ENCODE peak calls at places on chromosome 21, in eight cellular contexts. C is nephron progenitor cell; U is Calu3; Q is GM13977; R is NAMALWA; W is AG10803; V is CD8-positive, alpha-beta memory T cell; M is effector CD4-positive, alpha-beta T cell. Z is an unnamed sample.

GRCh38 chr21:36980280-36981048 is 14.0 kb upstream of the HLCS start:
- DNase-seq in C (peak; percentile 43), U (peak; percentile 31), Q (no peak), R (no peak), W (peak; percentile 29), V (no peak), M (no peak), Z (peak; percentile 53)

GRCh38 chr21:26554365-26554764 is 18.7 kb downstream of the CYYR1 start:
- DNase-seq in C (no peak), U (no peak), Q (no peak), R (no peak), W (no peak), V (no peak), M (no peak), Z (peak; percentile 33)

GRCh38 chr21:22900511-22900910 is 1902.3 kb downstream of the NCAM2 start:
- DNase-seq in C (no peak), U (no peak), Q (no peak), R (no peak), W (no peak), V (no peak), M (no peak), Z (no peak)

GRCh38 chr21:33732038-33732437 is 89.7 kb downstream of the ITSN1 start:
- DNase-seq in C (no peak), U (no peak), Q (no peak), R (no peak), W (no peak), V (no peak), M (no peak), Z (no peak)

GRCh38 chr21:39176312-39176711 is 6.9 kb downstream of the PSMG1 start:
- DNase-seq in C (no peak), U (no peak), Q (no peak), R (no peak), W (peak; percentile 9), V (no peak), M (no peak), Z (no peak)

GRCh38 chr21:36512971-36513370 is 33.0 kb upstream of the CLDN14 start:
- DNase-seq in C (no peak), U (no peak), Q (no peak), R (no peak), W (no peak), V (no peak), M (no peak), Z (no peak)

GRCh38 chr21:40146201-40146890 is 279.1 kb downstream of the PCP4 start:
- DNase-seq in C (no peak), U (no peak), Q (no peak), R (no peak), W (no peak), V (no peak), M (no peak), Z (peak; percentile 29)

GRCh38 chr21:40770435-40771055 is 76.4 kb downstream of the DSCAM start:
- DNase-seq in C (no peak), U (no peak), Q (no peak), R (no peak), W (no peak), V (no peak), M (no peak), Z (no peak)

GRCh38 chr21:32717851-32718316 is 9.9 kb downstream of the SYNJ1 start:
- DNase-seq in C (no peak), U (no peak), Q (no peak), R (no peak), W (peak; percentile 2), V (no peak), M (no peak), Z (no peak)

GRCh38 chr21:35113064-35113463 is 64.0 kb upstream of the RUNX1 start:
- DNase-seq in C (no peak), U (no peak), Q (no peak), R (no peak), W (peak; percentile 17), V (no peak), M (no peak), Z (no peak)

GRCh38 chr21:24870633-24871032 is 736.6 kb downstream of the MRPL39 start:
- DNase-seq in C (no peak), U (no peak), Q (no peak), R (no peak), W (no peak), V (no peak), M (no peak), Z (no peak)

GRCh38 chr21:41660748-41661147 is 106.1 kb downstream of the RIPK4 start:
- DNase-seq in C (no peak), U (no peak), Q (no peak), R (no peak), W (no peak), V (no peak), M (no peak), Z (no peak)

GRCh38 chr21:16309250-16309971 is 579.6 kb downstream of the USP25 start:
- DNase-seq in C (no peak), U (no peak), Q (no peak), R (no peak), W (no peak), V (no peak), M (no peak), Z (peak; percentile 73)

GRCh38 chr21:33895356-33895755 is 20.2 kb downstream of the ATP5PO start:
- DNase-seq in C (no peak), U (no peak), Q (no peak), R (no peak), W (no peak), V (no peak), M (no peak), Z (no peak)

Z was measured in retina.